ENCODE peak calls at places on chromosome 12, in eight cellular contexts. K is GM23248, R is GM23338, W is MM.1S, H is PC-3, X is OCI-LY7, G is SK-N-SH, I is neural progenitor cell. P is an unnamed sample.

GRCh38 chr12:88934163-88934747 is 354.0 kb upstream of the KITLG start:
- DNase-seq in K (peak), R (no peak), W (no peak), H (peak), X (no peak), G (no peak), I (no peak), P (peak)

GRCh38 chr12:15856097-15856982 is 25.8 kb upstream of the STRAP start:
- DNase-seq in K (peak), R (peak), W (peak), H (peak), X (peak), G (no peak), I (peak), P (peak)

GRCh38 chr12:31324845-31325523 is 966 bp downstream of the SINHCAF start:
- DNase-seq in K (peak), R (peak), W (peak), H (peak), X (peak), G (peak), I (peak), P (peak)

GRCh38 chr12:56836800-56837663 is 73.9 kb downstream of the HSD17B6 start:
- DNase-seq in K (peak), R (no peak), W (no peak), H (peak), X (peak), G (no peak), I (no peak), P (no peak)

GRCh38 chr12:124750149-124750656 is 113.5 kb downstream of the SCARB1 start:
- DNase-seq in K (no peak), R (no peak), W (no peak), H (no peak), X (no peak), G (no peak), I (no peak), P (no peak)

GRCh38 chr12:24977060-24977459 is 28.2 kb upstream of the BCAT1 start:
- DNase-seq in K (no peak), R (no peak), W (no peak), H (no peak), X (no peak), G (no peak), I (no peak), P (no peak)

GRCh38 chr12:60872850-60873713 is 1277.3 kb downstream of the SLC16A7 start:
- DNase-seq in K (no peak), R (no peak), W (no peak), H (no peak), X (no peak), G (no peak), I (no peak), P (no peak)

GRCh38 chr12:25590021-25590721 is 37.1 kb upstream of the LMNTD1 start:
- DNase-seq in K (no peak), R (no peak), W (no peak), H (no peak), X (no peak), G (no peak), I (no peak), P (no peak)

GRCh38 chr12:132761911-132762583 is 415 bp upstream of the ANKLE2 start:
- DNase-seq in K (peak), R (peak), W (peak), H (peak), X (peak), G (peak), I (peak), P (peak)

GRCh38 chr12:88181881-88182280 is 39.8 kb downstream of the TMTC3 start:
- DNase-seq in K (no peak), R (no peak), W (no peak), H (no peak), X (no peak), G (no peak), I (no peak), P (peak)

GRCh38 chr12:74725154-74725553 is 187.5 kb downstream of the ATXN7L3B start:
- DNase-seq in K (peak), R (no peak), W (no peak), H (peak), X (no peak), G (no peak), I (no peak), P (no peak)

GRCh38 chr12:30806989-30807694 is 52.4 kb upstream of the CAPRIN2 start:
- DNase-seq in K (peak), R (peak), W (peak), H (peak), X (peak), G (peak), I (peak), P (peak)

GRCh38 chr12:124570810-124571209 is 3.4 kb upstream of the NCOR2 start:
- DNase-seq in K (no peak), R (no peak), W (no peak), H (no peak), X (no peak), G (no peak), I (no peak), P (no peak)

GRCh38 chr12:66538970-66539369 is 139.9 kb downstream of the GRIP1 start:
- DNase-seq in K (no peak), R (peak), W (no peak), H (peak), X (no peak), G (no peak), I (no peak), P (no peak)

DNA sequence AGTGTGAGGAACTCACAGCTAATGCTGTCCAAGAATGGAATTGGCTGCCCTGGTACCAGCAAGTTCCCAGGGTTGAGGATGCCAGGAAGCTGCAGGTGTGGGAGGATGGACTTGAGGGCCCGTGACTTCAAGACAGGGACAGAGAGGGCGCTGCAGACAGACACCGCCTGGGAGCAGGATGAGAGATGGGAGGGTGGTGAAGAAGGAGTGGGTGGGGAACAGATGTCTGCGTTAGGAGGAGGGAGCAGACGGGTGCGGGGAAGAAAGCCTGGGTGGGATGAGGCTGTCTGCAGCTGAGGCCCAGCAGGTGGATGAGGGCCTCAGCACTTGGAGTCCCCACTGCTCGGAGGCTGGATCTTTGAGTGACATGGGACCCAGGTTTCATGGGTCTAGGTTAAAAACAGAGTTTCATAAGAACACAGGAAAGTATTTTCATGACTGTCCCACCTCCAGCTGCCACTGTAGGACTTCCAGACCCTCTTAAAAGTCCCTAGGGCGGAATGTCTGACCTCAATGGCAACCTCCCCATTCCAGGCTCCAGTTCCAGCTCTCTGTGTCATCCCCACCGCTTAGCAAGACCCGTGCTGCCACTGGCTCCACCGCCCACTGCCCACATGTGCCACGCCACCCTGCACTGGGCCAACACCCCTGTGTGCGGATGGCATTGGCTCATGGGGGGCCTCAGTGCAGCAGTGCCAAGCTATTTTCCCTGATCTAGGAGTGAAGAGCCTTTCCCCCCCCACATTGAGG is 70.3 kb upstream of the SCN8A start:
- DNase-seq in K (no peak), R (peak), W (no peak), H (no peak), X (no peak), G (no peak), I (peak), P (no peak)
- TF ChIP-seq EZH2phosphoT487 in K (no peak), R (no peak), W (no peak), H (no peak), X (no peak), G (no peak), I (no peak), P (no peak)

DNA sequence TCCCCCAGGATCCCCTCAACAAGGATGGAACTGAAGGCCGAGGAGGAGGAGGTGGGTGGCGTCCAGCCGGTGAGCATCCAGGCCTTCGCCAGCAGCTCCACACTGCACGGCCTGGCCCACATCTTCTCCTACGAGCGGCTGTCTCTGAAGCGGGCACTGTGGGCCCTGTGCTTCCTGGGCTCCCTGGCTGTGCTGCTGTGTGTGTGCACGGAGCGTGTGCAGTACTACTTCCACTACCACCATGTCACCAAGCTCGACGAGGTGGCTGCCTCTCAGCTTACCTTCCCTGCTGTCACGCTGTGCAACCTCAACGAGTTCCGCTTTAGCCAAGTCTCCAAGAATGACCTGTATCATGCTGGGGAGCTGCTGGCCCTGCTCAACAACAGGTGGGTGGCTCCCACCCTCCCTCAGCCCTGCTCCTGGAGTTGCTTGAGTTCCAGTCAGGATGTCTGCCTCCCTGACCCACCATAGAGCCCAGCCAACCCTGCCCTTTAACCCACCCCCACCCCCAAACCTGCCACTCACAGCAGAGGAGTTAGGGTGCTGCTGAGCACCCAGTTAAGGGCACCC is 1.4 kb downstream of the ASIC1 start:
- DNase-seq in K (no peak), R (no peak), W (no peak), H (no peak), X (no peak), G (no peak), I (no peak), P (no peak)
- H3K4me3 ChIP-seq in K (no peak), R (no peak), W (no peak), H (no peak), X (no peak), G (no peak), I (no peak), P (no peak)

DNA sequence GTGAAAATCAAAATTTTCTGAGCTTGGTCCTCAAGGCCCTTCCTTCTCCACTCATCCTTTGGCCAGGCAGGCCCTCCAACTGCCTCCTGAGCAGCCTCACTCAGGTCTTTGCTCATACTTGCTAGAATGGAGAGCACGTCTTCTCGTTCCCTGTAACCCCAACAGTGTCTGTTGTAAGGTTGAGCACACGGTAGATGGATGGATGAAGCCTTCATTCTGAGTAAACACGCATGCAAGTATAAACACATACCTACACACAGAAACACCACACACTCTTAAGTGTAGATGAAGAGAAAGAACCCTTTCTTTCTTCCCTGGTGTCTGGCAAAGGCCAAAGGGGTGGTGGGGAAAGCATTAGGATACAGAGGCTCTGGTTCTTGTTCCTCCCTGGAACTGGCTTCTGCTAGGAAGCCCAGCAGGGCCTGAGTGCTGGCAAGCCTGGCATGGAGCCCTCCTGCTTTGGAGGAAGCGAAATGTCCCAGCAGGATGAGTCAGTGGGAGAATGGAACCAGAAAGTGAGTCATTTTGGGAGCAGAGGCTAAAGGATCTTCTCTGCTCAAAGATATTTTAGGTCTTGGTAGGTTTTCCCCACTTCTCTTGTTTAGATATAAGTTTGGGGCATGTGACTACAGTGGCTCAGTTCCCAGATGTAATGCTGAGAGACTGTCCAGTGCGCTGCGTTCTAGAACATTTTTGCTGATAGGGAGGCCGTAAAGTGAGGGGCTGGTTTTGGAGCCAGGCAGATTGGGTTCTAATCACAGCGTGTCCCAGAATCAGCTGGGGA is 127.4 kb downstream of the CACNA1C start:
- DNase-seq in K (peak), R (no peak), W (no peak), H (peak), X (no peak), G (no peak), I (no peak), P (peak)
- TF ChIP-seq EZH2phosphoT487 in K (no peak), R (no peak), W (no peak), H (no peak), X (no peak), G (no peak), I (no peak), P (no peak)

GRCh38 chr12:6372403-6373003 is 2.9 kb downstream of the SCNN1A start:
- DNase-seq in K (peak), R (peak), W (peak), H (peak), X (no peak), G (no peak), I (peak), P (peak)
- H3K4me3 ChIP-seq in K (peak), R (peak), W (no peak), H (peak), X (no peak), G (no peak), I (no peak), P (no peak)